ENCODE peak calls at places on chromosomes 4 and X, in six cellular contexts. One of them, this sample, is unnamed.
A peak's percentile ranks its signal among the peaks of the same experiment; 100 is the strongest.

GRCh38 chr4:126583509-126583908 is 1049.2 kb upstream of the INTU start:
- DNase-seq in neuronal stem cell: no peak
- DNase-seq in AG04449: no peak
- DNase-seq in CD4-positive, CD25-positive, alpha-beta regulatory T cell: no peak
- DNase-seq in ascending aorta: no peak
- DNase-seq in epithelial cell of esophagus: peak; percentile 65
- DNase-seq in this sample: no peak

GRCh38 chr4:10173039-10173753 is 56.6 kb upstream of the WDR1 start:
- DNase-seq in neuronal stem cell: no peak
- DNase-seq in AG04449: no peak
- DNase-seq in CD4-positive, CD25-positive, alpha-beta regulatory T cell: no peak
- DNase-seq in ascending aorta: no peak
- DNase-seq in epithelial cell of esophagus: peak; percentile 72
- DNase-seq in this sample: no peak

GRCh38 chr4:71732706-71733105 is 51.2 kb downstream of the GC start:
- DNase-seq in neuronal stem cell: no peak
- DNase-seq in AG04449: peak; percentile 10
- DNase-seq in CD4-positive, CD25-positive, alpha-beta regulatory T cell: no peak
- DNase-seq in ascending aorta: no peak
- DNase-seq in epithelial cell of esophagus: peak; percentile 51
- DNase-seq in this sample: peak; percentile 13

GRCh38 chrX:13898084-13898483 is 81.2 kb upstream of the GPM6B start:
- DNase-seq in neuronal stem cell: no peak
- DNase-seq in AG04449: no peak
- DNase-seq in CD4-positive, CD25-positive, alpha-beta regulatory T cell: peak; percentile 18
- DNase-seq in ascending aorta: peak; percentile 69
- DNase-seq in epithelial cell of esophagus: peak; percentile 45
- DNase-seq in this sample: peak; percentile 65

GRCh38 chrX:46574337-46574940 is 874 bp downstream of the CHST7 start:
- DNase-seq in neuronal stem cell: no peak
- DNase-seq in AG04449: no peak
- DNase-seq in CD4-positive, CD25-positive, alpha-beta regulatory T cell: peak; percentile 59
- DNase-seq in ascending aorta: peak; percentile 60
- DNase-seq in epithelial cell of esophagus: peak; percentile 15
- DNase-seq in this sample: no peak

GRCh38 chrX:68498044-68498507 is 775 bp upstream of the YIPF6 start:
- DNase-seq in neuronal stem cell: no peak
- DNase-seq in AG04449: no peak
- DNase-seq in CD4-positive, CD25-positive, alpha-beta regulatory T cell: peak; percentile 39
- DNase-seq in ascending aorta: no peak
- DNase-seq in epithelial cell of esophagus: peak; percentile 54
- DNase-seq in this sample: no peak

GRCh38 chr4:172514011-172514410 is 654.6 kb upstream of the GALNT7 start:
- DNase-seq in neuronal stem cell: no peak
- DNase-seq in AG04449: no peak
- DNase-seq in CD4-positive, CD25-positive, alpha-beta regulatory T cell: no peak
- DNase-seq in ascending aorta: no peak
- DNase-seq in epithelial cell of esophagus: peak; percentile 42
- DNase-seq in this sample: no peak

GRCh38 chr4:16862688-16863087 is 35.8 kb downstream of the LDB2 start:
- DNase-seq in neuronal stem cell: no peak
- DNase-seq in AG04449: no peak
- DNase-seq in CD4-positive, CD25-positive, alpha-beta regulatory T cell: no peak
- DNase-seq in ascending aorta: no peak
- DNase-seq in epithelial cell of esophagus: no peak
- DNase-seq in this sample: no peak

GRCh38 chr4:151067316-151067715 is 32.1 kb upstream of the RPS3A start:
- DNase-seq in neuronal stem cell: no peak
- DNase-seq in AG04449: no peak
- DNase-seq in CD4-positive, CD25-positive, alpha-beta regulatory T cell: no peak
- DNase-seq in ascending aorta: no peak
- DNase-seq in epithelial cell of esophagus: no peak
- DNase-seq in this sample: no peak

GRCh38 chr4:26267087-26267486 is 53.7 kb upstream of the RBPJ start:
- DNase-seq in neuronal stem cell: no peak
- DNase-seq in AG04449: no peak
- DNase-seq in CD4-positive, CD25-positive, alpha-beta regulatory T cell: no peak
- DNase-seq in ascending aorta: peak; percentile 87
- DNase-seq in epithelial cell of esophagus: no peak
- DNase-seq in this sample: no peak

GRCh38 chrX:132023896-132024386 is 839 bp downstream of the STK26 start:
- DNase-seq in neuronal stem cell: peak; percentile 21
- DNase-seq in AG04449: no peak
- DNase-seq in CD4-positive, CD25-positive, alpha-beta regulatory T cell: peak; percentile 73
- DNase-seq in ascending aorta: no peak
- DNase-seq in epithelial cell of esophagus: peak; percentile 10
- DNase-seq in this sample: no peak

GRCh38 chr4:24892278-24892677 is 20.6 kb downstream of the CCDC149 start:
- DNase-seq in neuronal stem cell: no peak
- DNase-seq in AG04449: no peak
- DNase-seq in CD4-positive, CD25-positive, alpha-beta regulatory T cell: no peak
- DNase-seq in ascending aorta: no peak
- DNase-seq in epithelial cell of esophagus: no peak
- DNase-seq in this sample: no peak

GRCh38 chr4:129143359-129143758 is 47.4 kb downstream of the C4orf33 start:
- DNase-seq in neuronal stem cell: no peak
- DNase-seq in AG04449: no peak
- DNase-seq in CD4-positive, CD25-positive, alpha-beta regulatory T cell: no peak
- DNase-seq in ascending aorta: no peak
- DNase-seq in epithelial cell of esophagus: no peak
- DNase-seq in this sample: no peak

GRCh38 chrX:41002021-41002420 is 83.2 kb upstream of the USP9X start:
- DNase-seq in neuronal stem cell: no peak
- DNase-seq in AG04449: no peak
- DNase-seq in CD4-positive, CD25-positive, alpha-beta regulatory T cell: no peak
- DNase-seq in ascending aorta: no peak
- DNase-seq in epithelial cell of esophagus: peak; percentile 15
- DNase-seq in this sample: no peak

GRCh38 chr4:2333356-2333841 is 71.5 kb upstream of the MXD4 start:
- DNase-seq in neuronal stem cell: no peak
- DNase-seq in AG04449: no peak
- DNase-seq in CD4-positive, CD25-positive, alpha-beta regulatory T cell: peak; percentile 8
- DNase-seq in ascending aorta: no peak
- DNase-seq in epithelial cell of esophagus: no peak
- DNase-seq in this sample: no peak

GRCh38 chr4:1981251-1982055 is 27.3 kb downstream of the NELFA start:
- DNase-seq in neuronal stem cell: no peak
- DNase-seq in AG04449: no peak
- DNase-seq in CD4-positive, CD25-positive, alpha-beta regulatory T cell: no peak
- DNase-seq in ascending aorta: peak; percentile 58
- DNase-seq in epithelial cell of esophagus: peak; percentile 17
- DNase-seq in this sample: no peak

DNA sequence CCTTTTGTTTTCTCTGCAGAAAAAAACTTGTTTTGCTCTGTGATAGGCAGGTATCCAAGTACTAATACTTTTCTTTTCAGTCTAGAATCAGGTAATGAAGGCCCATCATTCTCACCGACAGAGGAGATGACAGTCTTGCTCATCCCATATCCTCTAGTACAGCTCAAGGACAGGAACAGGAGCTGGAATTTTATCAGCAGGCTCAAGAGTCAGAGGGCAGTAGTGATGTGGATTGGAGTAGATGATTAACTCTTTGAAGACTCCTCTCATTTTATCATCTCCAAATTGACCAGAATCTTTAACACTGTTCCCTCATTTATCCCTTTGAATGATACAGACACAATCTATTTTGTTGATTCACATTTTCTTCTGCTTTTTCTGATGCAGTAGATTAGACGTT is 162.7 kb downstream of the FRAS1 start:
- DNase-seq in neuronal stem cell: no peak
- DNase-seq in AG04449: no peak
- DNase-seq in CD4-positive, CD25-positive, alpha-beta regulatory T cell: no peak
- DNase-seq in ascending aorta: no peak
- DNase-seq in epithelial cell of esophagus: no peak
- DNase-seq in this sample: no peak
- H3K4me3 ChIP-seq in neuronal stem cell: no peak overlapping the region
- H3K4me3 ChIP-seq in AG04449: no peak overlapping the region
- H3K4me3 ChIP-seq in CD4-positive, CD25-positive, alpha-beta regulatory T cell: no peak overlapping the region
- H3K4me3 ChIP-seq in ascending aorta: no peak overlapping the region
- H3K4me3 ChIP-seq in epithelial cell of esophagus: no peak overlapping the region
- H3K4me3 ChIP-seq in this sample: no peak overlapping the region

GRCh38 chr4:89283226-89283974 is 24.2 kb downstream of the GPRIN3 start:
- DNase-seq in neuronal stem cell: no peak
- DNase-seq in AG04449: no peak
- DNase-seq in CD4-positive, CD25-positive, alpha-beta regulatory T cell: peak; percentile 64
- DNase-seq in ascending aorta: no peak
- DNase-seq in epithelial cell of esophagus: peak; percentile 87
- DNase-seq in this sample: peak; percentile 31
- H3K4me3 ChIP-seq in neuronal stem cell: no peak overlapping the region
- H3K4me3 ChIP-seq in AG04449: no peak overlapping the region
- H3K4me3 ChIP-seq in CD4-positive, CD25-positive, alpha-beta regulatory T cell: peak overlapping the region; percentile 75
- H3K4me3 ChIP-seq in ascending aorta: no peak overlapping the region
- H3K4me3 ChIP-seq in epithelial cell of esophagus: no peak overlapping the region
- H3K4me3 ChIP-seq in this sample: no peak overlapping the region

DNA sequence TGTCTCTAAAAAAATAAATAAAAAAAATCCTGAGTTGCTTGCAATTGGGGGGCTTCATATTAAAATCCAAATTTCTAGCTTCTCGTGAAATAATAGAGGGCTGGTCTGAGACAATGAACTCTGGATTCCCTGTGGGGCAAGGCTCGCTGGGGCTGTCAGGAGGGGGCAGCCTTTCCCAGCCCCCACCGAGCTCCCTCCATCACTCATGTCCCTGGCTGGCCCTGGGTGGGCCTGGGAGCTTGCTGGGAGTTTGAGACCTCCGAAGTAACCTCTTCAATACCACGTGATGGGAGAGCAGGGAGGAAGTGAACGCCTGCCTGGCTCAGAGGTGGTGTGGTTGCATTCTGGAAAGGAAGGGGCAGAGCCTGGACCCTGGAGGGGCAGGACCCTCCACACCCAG is 54.0 kb upstream of the AFAP1 start:
- DNase-seq in neuronal stem cell: no peak
- DNase-seq in AG04449: no peak
- DNase-seq in CD4-positive, CD25-positive, alpha-beta regulatory T cell: no peak
- DNase-seq in ascending aorta: no peak
- DNase-seq in epithelial cell of esophagus: no peak
- DNase-seq in this sample: no peak
- H3K4me3 ChIP-seq in neuronal stem cell: no peak overlapping the region
- H3K4me3 ChIP-seq in AG04449: no peak overlapping the region
- H3K4me3 ChIP-seq in CD4-positive, CD25-positive, alpha-beta regulatory T cell: no peak overlapping the region
- H3K4me3 ChIP-seq in ascending aorta: no peak overlapping the region
- H3K4me3 ChIP-seq in epithelial cell of esophagus: no peak overlapping the region
- H3K4me3 ChIP-seq in this sample: no peak overlapping the region

GRCh38 chrX:151702021-151702714 is 6.9 kb downstream of the PRRG3 start:
- DNase-seq in neuronal stem cell: no peak
- DNase-seq in AG04449: no peak
- DNase-seq in CD4-positive, CD25-positive, alpha-beta regulatory T cell: no peak
- DNase-seq in ascending aorta: no peak
- DNase-seq in epithelial cell of esophagus: no peak
- DNase-seq in this sample: no peak
- H3K4me3 ChIP-seq in neuronal stem cell: no peak overlapping the region
- H3K4me3 ChIP-seq in AG04449: no peak overlapping the region
- H3K4me3 ChIP-seq in CD4-positive, CD25-positive, alpha-beta regulatory T cell: no peak overlapping the region
- H3K4me3 ChIP-seq in ascending aorta: no peak overlapping the region
- H3K4me3 ChIP-seq in epithelial cell of esophagus: no peak overlapping the region
- H3K4me3 ChIP-seq in this sample: no peak overlapping the region

DNA sequence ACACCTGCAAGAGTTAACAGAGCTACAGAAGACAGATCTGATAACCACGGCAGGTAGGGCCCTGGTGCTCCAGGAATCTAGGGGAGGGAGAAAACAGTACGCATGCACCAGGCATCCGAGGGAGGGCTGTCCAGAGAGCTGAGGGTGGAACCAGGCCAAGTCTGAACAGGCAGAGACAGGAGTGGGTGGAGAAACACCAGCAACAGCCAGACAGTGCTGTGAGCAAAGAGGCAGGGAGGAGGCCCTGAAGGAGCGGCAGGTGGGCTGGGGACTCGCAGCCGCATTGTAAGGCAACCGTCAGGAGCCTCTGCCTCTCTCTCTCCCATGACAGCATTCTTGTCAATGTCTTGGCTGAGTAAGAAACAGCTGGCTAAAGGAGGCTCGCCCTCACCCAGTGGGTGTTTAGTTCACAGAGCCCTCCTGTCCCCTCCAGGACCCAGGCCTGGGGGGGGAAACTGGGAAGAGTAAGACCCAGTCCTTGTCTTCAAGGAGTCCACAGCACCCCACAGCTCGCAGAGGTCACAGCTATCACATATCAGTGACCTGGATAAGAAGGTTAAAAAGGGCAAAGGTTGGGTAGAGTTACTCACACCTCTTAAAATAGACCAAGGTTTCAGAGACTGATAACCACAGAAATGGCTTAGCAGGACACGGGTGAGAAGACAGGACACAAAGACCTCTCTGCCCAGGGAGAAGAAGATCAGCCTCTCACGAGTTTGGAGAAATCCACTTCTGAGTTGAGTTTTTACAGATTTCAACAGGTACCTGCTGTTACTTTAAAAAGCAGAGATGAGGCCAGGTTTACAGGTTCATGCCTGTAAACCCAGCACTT is 10.5 kb downstream of the ACSL1 start:
- DNase-seq in neuronal stem cell: no peak
- DNase-seq in AG04449: no peak
- DNase-seq in CD4-positive, CD25-positive, alpha-beta regulatory T cell: no peak
- DNase-seq in ascending aorta: peak; percentile 80
- DNase-seq in epithelial cell of esophagus: peak; percentile 97
- DNase-seq in this sample: peak; percentile 60
- H3K4me3 ChIP-seq in neuronal stem cell: no peak overlapping the region
- H3K4me3 ChIP-seq in AG04449: no peak overlapping the region
- H3K4me3 ChIP-seq in CD4-positive, CD25-positive, alpha-beta regulatory T cell: no peak overlapping the region
- H3K4me3 ChIP-seq in ascending aorta: peak overlapping the region; percentile 39
- H3K4me3 ChIP-seq in epithelial cell of esophagus: peak overlapping the region; percentile 42
- H3K4me3 ChIP-seq in this sample: no peak overlapping the region

GRCh38 chr4:18691431-18692200 is 670.1 kb upstream of the LCORL start:
- DNase-seq in neuronal stem cell: no peak
- DNase-seq in AG04449: no peak
- DNase-seq in CD4-positive, CD25-positive, alpha-beta regulatory T cell: no peak
- DNase-seq in ascending aorta: no peak
- DNase-seq in epithelial cell of esophagus: no peak
- DNase-seq in this sample: no peak
- H3K4me3 ChIP-seq in neuronal stem cell: no peak overlapping the region
- H3K4me3 ChIP-seq in AG04449: no peak overlapping the region
- H3K4me3 ChIP-seq in CD4-positive, CD25-positive, alpha-beta regulatory T cell: no peak overlapping the region
- H3K4me3 ChIP-seq in ascending aorta: no peak overlapping the region
- H3K4me3 ChIP-seq in epithelial cell of esophagus: no peak overlapping the region
- H3K4me3 ChIP-seq in this sample: no peak overlapping the region

GRCh38 chr4:68906238-68907137 is 45.1 kb downstream of the UGT2A3 start:
- DNase-seq in neuronal stem cell: peak; percentile 5
- DNase-seq in AG04449: no peak
- DNase-seq in CD4-positive, CD25-positive, alpha-beta regulatory T cell: no peak
- DNase-seq in ascending aorta: no peak
- DNase-seq in epithelial cell of esophagus: peak; percentile 30
- DNase-seq in this sample: no peak
- H3K4me3 ChIP-seq in neuronal stem cell: no peak overlapping the region
- H3K4me3 ChIP-seq in AG04449: no peak overlapping the region
- H3K4me3 ChIP-seq in CD4-positive, CD25-positive, alpha-beta regulatory T cell: no peak overlapping the region
- H3K4me3 ChIP-seq in ascending aorta: peak overlapping the region; percentile 12
- H3K4me3 ChIP-seq in epithelial cell of esophagus: peak overlapping the region; percentile 39
- H3K4me3 ChIP-seq in this sample: no peak overlapping the region